ENCODE peak calls at places on chromosomes 6 and 20, in ten cellular contexts. Q, T, R, E, L, M, F, V, Y and B are unnamed samples.

GRCh38 chr6:166490671-166491500 is 95.6 kb downstream of the RAMACL start:
- DNase-seq in Q (no peak), T (no peak), R (no peak), E (peak; percentile 46), L (no peak), M (no peak), F (no peak), V (no peak), Y (peak; percentile 14), B (peak; percentile 53)

GRCh38 chr6:3525915-3526314 is 69.1 kb upstream of the SLC22A23 start:
- DNase-seq in Q (no peak), T (no peak), R (no peak), E (no peak), L (no peak), M (no peak), F (no peak), V (no peak), Y (no peak), B (no peak)

GRCh38 chr6:93701526-93701925 is 282.2 kb upstream of the EPHA7 start:
- DNase-seq in Q (no peak), T (no peak), R (no peak), E (no peak), L (no peak), M (no peak), F (no peak), V (no peak), Y (no peak), B (no peak)

GRCh38 chr20:36465109-36466080 is 75.9 kb upstream of the MYL9 start:
- DNase-seq in Q (peak; percentile 29), T (peak; percentile 35), R (peak; percentile 91), E (peak; percentile 84), L (no peak), M (peak; percentile 26), F (peak; percentile 66), V (no peak), Y (peak; percentile 62), B (peak; percentile 86)

GRCh38 chr20:3749689-3750639 is 17.5 kb downstream of the HSPA12B start:
- DNase-seq in Q (no peak), T (peak; percentile 39), R (peak; percentile 98), E (no peak), L (peak; percentile 94), M (no peak), F (peak; percentile 56), V (no peak), Y (no peak), B (peak; percentile 66)

GRCh38 chr20:15673206-15673605 is 900.0 kb downstream of the KIF16B start:
- DNase-seq in Q (no peak), T (no peak), R (no peak), E (no peak), L (no peak), M (no peak), F (no peak), V (no peak), Y (no peak), B (no peak)

GRCh38 chr6:32082951-32083350 is 26.2 kb downstream of the TNXB start:
- DNase-seq in Q (peak; percentile 56), T (no peak), R (no peak), E (peak; percentile 92), L (no peak), M (peak; percentile 66), F (no peak), V (peak; percentile 94), Y (no peak), B (peak; percentile 90)

GRCh38 chr20:36543187-36544133 is 2.1 kb downstream of the MYL9 start:
- DNase-seq in Q (peak; percentile 80), T (no peak), R (no peak), E (peak; percentile 90), L (no peak), M (peak; percentile 93), F (no peak), V (no peak), Y (peak; percentile 60), B (peak; percentile 92)

GRCh38 chr6:26224547-26224912 is 137.3 kb downstream of the HFE start:
- DNase-seq in Q (no peak), T (no peak), R (no peak), E (no peak), L (no peak), M (no peak), F (no peak), V (no peak), Y (no peak), B (no peak)

GRCh38 chr6:26222587-26222986 is 135.4 kb downstream of the HFE start:
- DNase-seq in Q (no peak), T (no peak), R (no peak), E (no peak), L (no peak), M (no peak), F (no peak), V (no peak), Y (no peak), B (no peak)

GRCh38 chr6:26223213-26223612 is 136.0 kb downstream of the HFE start:
- DNase-seq in Q (no peak), T (no peak), R (no peak), E (no peak), L (no peak), M (no peak), F (no peak), V (no peak), Y (no peak), B (no peak)

GRCh38 chr6:26224940-26225847 is 138.0 kb downstream of the HFE start:
- DNase-seq in Q (peak; percentile 28), T (no peak), R (no peak), E (no peak), L (peak; percentile 69), M (no peak), F (no peak), V (no peak), Y (no peak), B (no peak)

DNA sequence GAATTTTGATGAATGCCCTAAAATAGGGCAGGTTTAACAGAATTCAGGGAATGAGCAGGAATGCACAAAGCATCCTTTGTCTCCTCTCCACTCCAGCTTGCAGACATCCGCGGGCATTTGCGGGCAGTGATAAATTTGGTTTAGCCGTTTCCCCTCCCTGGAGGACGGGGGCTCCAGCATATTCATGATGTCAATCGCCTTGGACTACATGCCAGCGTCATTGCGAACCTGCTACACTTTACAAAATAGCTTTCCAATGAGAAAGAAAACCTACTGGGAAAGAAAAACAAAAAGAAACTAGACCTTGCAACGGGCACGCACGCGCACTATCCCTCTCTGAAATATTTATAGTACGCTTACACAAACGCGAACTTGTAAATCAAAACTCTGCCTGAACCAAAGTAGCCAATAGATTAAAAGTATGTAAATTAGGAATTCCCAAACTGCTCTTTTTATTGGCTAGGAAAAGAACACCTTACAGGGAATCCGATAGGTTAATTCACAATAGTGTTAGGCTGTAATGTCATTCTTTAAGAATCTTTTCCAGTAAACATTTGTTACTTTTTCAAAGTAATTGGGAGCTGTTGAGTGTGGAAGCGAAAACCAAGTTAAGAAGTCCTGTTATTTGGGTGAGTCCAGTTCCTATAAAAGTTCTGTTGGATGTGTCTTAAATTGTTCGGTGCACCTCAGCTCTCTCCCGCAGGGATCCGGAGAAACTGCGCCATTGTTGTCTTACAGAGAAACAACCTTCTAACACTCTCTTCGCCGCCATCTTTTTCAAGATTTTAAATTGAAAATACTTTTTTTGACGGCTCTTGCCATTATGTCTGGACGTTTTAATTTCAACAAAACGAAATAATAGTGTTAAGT is 136.7 kb downstream of the HFE start:
- DNase-seq in Q (peak; percentile 64), T (peak; percentile 75), R (peak; percentile 63), E (no peak), L (no peak), M (no peak), F (peak; percentile 92), V (no peak), Y (peak; percentile 79), B (peak; percentile 89)
- H3K4me3 ChIP-seq in Q (peak overlapping the region; percentile 51), T (peak overlapping the region; percentile 43), R (peak overlapping the region; percentile 60), E (peak overlapping the region; percentile 56), L (peak overlapping the region; percentile 94), M (peak overlapping the region; percentile 24), F (peak overlapping the region; percentile 49), V (peak overlapping the region; percentile 55), Y (peak overlapping the region; percentile 43), B (peak overlapping the region; percentile 50)

DNA sequence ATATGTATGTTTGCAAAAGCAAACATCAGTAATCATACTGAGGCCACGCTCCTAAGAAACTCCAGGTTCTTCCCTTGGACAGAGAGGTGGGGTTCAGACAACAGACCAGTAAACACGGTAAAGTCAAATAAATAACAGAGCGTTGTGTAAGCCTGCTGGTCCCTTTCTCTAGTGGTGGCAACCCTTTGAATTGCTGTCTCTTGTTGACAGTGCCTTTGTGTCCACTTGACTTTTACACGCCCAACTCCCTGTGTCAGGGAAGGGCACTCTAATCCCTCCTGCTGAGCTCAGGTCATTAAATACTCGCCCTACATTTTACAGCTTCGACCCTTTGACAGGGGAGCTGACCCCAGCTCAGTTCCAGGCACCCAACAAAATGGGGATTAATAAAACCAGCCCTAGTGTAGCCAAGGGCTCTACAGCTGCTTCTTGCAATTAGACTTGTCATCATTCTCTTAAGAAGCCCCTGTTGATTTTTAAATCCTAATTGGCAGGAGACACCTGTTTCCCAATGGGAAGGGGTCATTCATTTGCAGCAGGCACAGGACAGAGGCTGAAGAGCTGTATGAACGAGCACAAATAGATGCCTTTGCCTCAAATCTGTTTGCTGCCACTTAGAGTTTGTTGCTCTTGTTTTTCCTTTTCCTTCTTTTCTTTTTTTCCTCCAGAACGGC is 308.2 kb downstream of the EYA4 start:
- DNase-seq in Q (no peak), T (no peak), R (no peak), E (no peak), L (no peak), M (no peak), F (no peak), V (no peak), Y (no peak), B (no peak)
- H3K4me1 ChIP-seq in Q (peaks cover 5% of the 10 kb centered on the region), T (peaks cover 16% of the 10 kb centered on the region), R (peaks cover 53% of the 10 kb centered on the region), E (no peaks in the 10 kb centered on the region), L (peaks cover 17% of the 10 kb centered on the region), M (no peaks in the 10 kb centered on the region), F (no peaks in the 10 kb centered on the region), V (peaks cover 32% of the 10 kb centered on the region), Y (no peaks in the 10 kb centered on the region), B (peaks cover 13% of the 10 kb centered on the region)

GRCh38 chr20:61640846-61641245 is 388.8 kb downstream of the CDH4 start:
- DNase-seq in Q (no peak), T (no peak), R (no peak), E (no peak), L (no peak), M (no peak), F (no peak), V (no peak), Y (no peak), B (no peak)
- TF ChIP-seq EP300 in Q (no peak), T (no peak), R (no peak), E (no peak), L (no peak), M (no peak), F (no peak), V (no peak), Y (no peak), B (no peak)

GRCh38 chr6:27141472-27142015 is 106.0 kb upstream of the PRSS16 start:
- DNase-seq in Q (no peak), T (no peak), R (no peak), E (no peak), L (no peak), M (no peak), F (no peak), V (no peak), Y (no peak), B (no peak)

GRCh38 chr6:27145731-27146455 is 101.6 kb upstream of the PRSS16 start:
- DNase-seq in Q (peak; percentile 69), T (peak; percentile 73), R (no peak), E (peak; percentile 90), L (peak; percentile 63), M (peak; percentile 46), F (peak; percentile 43), V (peak; percentile 94), Y (peak; percentile 80), B (peak; percentile 94)

GRCh38 chr6:27146706-27147507 is 100.6 kb upstream of the PRSS16 start:
- DNase-seq in Q (peak; percentile 69), T (peak; percentile 80), R (peak; percentile 96), E (peak; percentile 90), L (peak; percentile 93), M (peak; percentile 56), F (peak; percentile 70), V (peak; percentile 95), Y (peak; percentile 88), B (peak; percentile 92)

GRCh38 chr6:27143474-27144026 is 104.0 kb upstream of the PRSS16 start:
- DNase-seq in Q (no peak), T (no peak), R (no peak), E (no peak), L (no peak), M (no peak), F (no peak), V (no peak), Y (no peak), B (no peak)

GRCh38 chr6:27144740-27145079 is 102.8 kb upstream of the PRSS16 start:
- DNase-seq in Q (no peak), T (no peak), R (no peak), E (no peak), L (no peak), M (no peak), F (no peak), V (no peak), Y (no peak), B (no peak)
- H3K4me3 ChIP-seq in Q (peak overlapping the region; percentile 42), T (peak overlapping the region; percentile 60), R (peak overlapping the region; percentile 67), E (peak overlapping the region; percentile 67), L (peak overlapping the region; percentile 74), M (no peak overlapping the region), F (no peak overlapping the region), V (peak overlapping the region; percentile 61), Y (peak overlapping the region; percentile 48), B (no peak overlapping the region)